ENCODE peak calls at places on chromosome 6, in five cellular contexts. S is PC-3, Q is MM.1S, W is OCI-LY7, E is SK-N-SH. Y is an unnamed sample.

GRCh38 chr6:37547564-37548061 is 47.9 kb upstream of the CCDC167 start:
- DNase-seq in W (peak), Q (no peak), E (peak), S (peak), Y (peak)

GRCh38 chr6:97422171-97422570 is 139.2 kb upstream of the MMS22L start:
- DNase-seq in W (no peak), E (no peak), S (no peak), Q (no peak), Y (no peak)

GRCh38 chr6:68237205-68237604 is 397.9 kb upstream of the ADGRB3 start:
- DNase-seq in E (no peak), S (no peak), Q (no peak), W (no peak), Y (no peak)

GRCh38 chr6:44034391-44034861 is 92.8 kb downstream of the MRPL14 start:
- DNase-seq in S (peak), E (no peak), Q (no peak), W (no peak), Y (no peak)

GRCh38 chr6:116268589-116269293 is 11.0 kb downstream of the TSPYL1 start:
- DNase-seq in Q (peak), E (peak), W (peak), S (peak), Y (peak)

GRCh38 chr6:6825986-6826901 is 237.7 kb downstream of the LY86 start:
- DNase-seq in S (peak), W (no peak), E (peak), Q (peak), Y (no peak)

GRCh38 chr6:28742668-28743270 is 181.0 kb downstream of the TRIM27 start:
- DNase-seq in E (no peak), S (peak), W (no peak), Q (no peak), Y (peak)

GRCh38 chr6:41466437-41466990 is 79.7 kb upstream of the FOXP4 start:
- DNase-seq in Q (no peak), E (no peak), S (no peak), W (no peak), Y (no peak)

GRCh38 chr6:53048431-53049195 is 16.6 kb upstream of the FBXO9 start:
- DNase-seq in W (peak), Q (peak), S (peak), E (no peak), Y (no peak)

GRCh38 chr6:158764941-158765340 is 54.2 kb downstream of the EZR start:
- DNase-seq in W (no peak), S (no peak), E (no peak), Q (no peak), Y (peak)

GRCh38 chr6:104789770-104790190 is 69.9 kb downstream of the HACE1 start:
- DNase-seq in Q (peak), S (peak), W (peak), E (no peak), Y (peak)

GRCh38 chr6:10338151-10338550 is 76.7 kb downstream of the TFAP2A start:
- DNase-seq in S (no peak), E (no peak), Q (no peak), W (no peak), Y (no peak)

GRCh38 chr6:156752666-156753301 is 24.4 kb upstream of the ARID1B start:
- DNase-seq in Q (no peak), E (no peak), W (peak), S (no peak), Y (no peak)

GRCh38 chr6:156564128-156564806 is 212.9 kb upstream of the ARID1B start:
- DNase-seq in E (peak), W (peak), S (peak), Q (peak), Y (peak)

GRCh38 chr6:39870950-39871349 is 63.3 kb downstream of the MOCS1 start:
- DNase-seq in S (no peak), W (no peak), Q (no peak), E (no peak), Y (no peak)

GRCh38 chr6:38337819-38338465 is 301.8 kb downstream of the BTBD9 start:
- DNase-seq in E (no peak), S (peak), W (no peak), Q (no peak), Y (peak)

GRCh38 chr6:35547666-35548065 is 35.0 kb upstream of the TULP1 start:
- DNase-seq in E (no peak), Q (no peak), S (no peak), W (no peak), Y (no peak)

GRCh38 chr6:91600561-91600960 is 1013.7 kb upstream of the MAP3K7 start:
- DNase-seq in Q (no peak), S (no peak), W (no peak), E (no peak), Y (no peak)

GRCh38 chr6:39335780-39336541 is 13.5 kb upstream of the KCNK16 start:
- DNase-seq in Q (peak), W (no peak), E (no peak), S (no peak), Y (no peak)

GRCh38 chr6:148758492-148758891 is 11.7 kb downstream of the UST start:
- DNase-seq in E (no peak), Q (peak), W (peak), S (no peak), Y (no peak)

GRCh38 chr6:53513056-53513455 is 31.8 kb downstream of the GCLC start:
- DNase-seq in S (no peak), W (no peak), Q (no peak), E (no peak), Y (peak)

GRCh38 chr6:81166770-81167169 is 585.7 kb downstream of the TENT5A start:
- DNase-seq in S (no peak), Q (no peak), E (no peak), W (no peak), Y (no peak)

GRCh38 chr6:42276008-42276890 is 58.6 kb upstream of the MRPS10 start:
- DNase-seq in Q (no peak), E (no peak), W (no peak), S (no peak), Y (peak)

GRCh38 chr6:7169296-7169721 is 61.5 kb downstream of the RREB1 start:
- DNase-seq in S (no peak), W (no peak), Q (no peak), E (no peak), Y (no peak)

GRCh38 chr6:107654736-107655135 is 164.8 kb downstream of the SOBP start:
- DNase-seq in E (no peak), Q (no peak), S (no peak), W (peak), Y (no peak)

GRCh38 chr6:109922851-109923250 is 55.3 kb upstream of the GPR6 start:
- DNase-seq in W (no peak), S (peak), Q (peak), E (no peak), Y (no peak)

GRCh38 chr6:92688328-92688727 is 731.0 kb downstream of the EPHA7 start:
- DNase-seq in E (no peak), W (peak), S (no peak), Q (peak), Y (no peak)

GRCh38 chr6:13614126-13614925 is 809 bp upstream of the NOL7 start:
- DNase-seq in E (peak), W (peak), S (peak), Q (peak), Y (peak)

GRCh38 chr6:56730663-56731529 is 88.2 kb upstream of the DST start:
- DNase-seq in E (no peak), S (peak), Q (no peak), W (no peak), Y (peak)

GRCh38 chr6:53410508-53411258 is 61.9 kb upstream of the ELOVL5 start:
- DNase-seq in S (peak), W (peak), E (peak), Q (peak), Y (peak)

GRCh38 chr6:20220345-20220744 is 8.1 kb upstream of the MBOAT1 start:
- DNase-seq in S (no peak), W (no peak), E (no peak), Q (no peak), Y (no peak)

GRCh38 chr6:1082040-1082935 is 229.6 kb upstream of the FOXQ1 start:
- DNase-seq in E (no peak), Q (no peak), S (peak), W (no peak), Y (no peak)

GRCh38 chr6:43913388-43914271 is 143.6 kb downstream of the VEGFA start:
- DNase-seq in E (no peak), W (no peak), S (no peak), Q (no peak), Y (no peak)

GRCh38 chr6:130233332-130233731 is 10.6 kb upstream of the SAMD3 start:
- DNase-seq in W (no peak), S (no peak), E (no peak), Q (no peak), Y (no peak)

GRCh38 chr6:136073216-136073615 is 176.9 kb downstream of the MTFR2 start:
- DNase-seq in W (no peak), S (no peak), Q (no peak), E (no peak), Y (no peak)

GRCh38 chr6:36244641-36245280 is 25.1 kb upstream of the PNPLA1 start:
- DNase-seq in Q (no peak), S (no peak), W (no peak), E (no peak), Y (no peak)

GRCh38 chr6:2038096-2038495 is 207.3 kb downstream of the GMDS start:
- DNase-seq in E (peak), Q (no peak), W (no peak), S (no peak), Y (no peak)

GRCh38 chr6:167742719-167743303 is 83.9 kb upstream of the AFDN start:
- DNase-seq in Q (no peak), W (no peak), E (no peak), S (peak), Y (no peak)

GRCh38 chr6:53301801-53302537 is 46.8 kb downstream of the ELOVL5 start:
- DNase-seq in W (no peak), E (no peak), S (peak), Q (no peak), Y (no peak)

GRCh38 chr6:27296106-27296783 is 15.8 kb downstream of the POM121L2 start:
- DNase-seq in E (no peak), Q (no peak), S (peak), W (no peak), Y (peak)
- H3K4me3 ChIP-seq in E (peak), Q (no peak), S (peak), W (no peak), Y (peak)

DNA sequence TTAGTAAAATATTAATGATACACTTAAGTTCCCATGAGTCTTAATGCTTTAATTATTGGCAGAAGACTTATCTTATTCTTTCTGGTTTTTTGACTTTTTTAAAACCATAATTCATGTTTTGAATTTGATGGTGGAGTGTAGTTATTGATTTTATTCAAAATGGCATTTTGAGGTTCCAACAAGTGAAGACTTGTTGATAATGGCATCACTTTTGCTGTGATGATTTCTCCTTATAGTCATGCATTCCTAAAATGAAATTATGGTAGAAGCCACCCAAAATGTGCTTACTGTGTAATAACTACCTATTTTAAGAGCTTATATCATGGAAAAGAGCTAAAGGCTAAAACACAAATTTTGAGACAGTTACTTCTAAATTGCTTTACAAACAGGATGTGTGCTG is 2.2 kb downstream of the DOP1A start:
- DNase-seq in E (no peak), Q (no peak), S (no peak), W (no peak), Y (no peak)
- TF ChIP-seq EZH2phosphoT487 in E (no peak), Q (no peak), S (no peak), W (no peak), Y (no peak)

GRCh38 chr6:69914015-69914485 is 47.7 kb downstream of the COL19A1 start:
- DNase-seq in S (no peak), W (no peak), E (no peak), Q (no peak), Y (no peak)

GRCh38 chr6:69907981-69908498 is 41.7 kb downstream of the COL19A1 start:
- DNase-seq in W (no peak), Q (no peak), S (no peak), E (no peak), Y (no peak)

GRCh38 chr6:69917834-69918233 is 51.5 kb downstream of the COL19A1 start:
- DNase-seq in Q (no peak), S (peak), E (no peak), W (no peak), Y (no peak)

GRCh38 chr6:69915346-69915745 is 49.0 kb downstream of the COL19A1 start:
- DNase-seq in S (no peak), E (no peak), Q (no peak), W (no peak), Y (peak)

DNA sequence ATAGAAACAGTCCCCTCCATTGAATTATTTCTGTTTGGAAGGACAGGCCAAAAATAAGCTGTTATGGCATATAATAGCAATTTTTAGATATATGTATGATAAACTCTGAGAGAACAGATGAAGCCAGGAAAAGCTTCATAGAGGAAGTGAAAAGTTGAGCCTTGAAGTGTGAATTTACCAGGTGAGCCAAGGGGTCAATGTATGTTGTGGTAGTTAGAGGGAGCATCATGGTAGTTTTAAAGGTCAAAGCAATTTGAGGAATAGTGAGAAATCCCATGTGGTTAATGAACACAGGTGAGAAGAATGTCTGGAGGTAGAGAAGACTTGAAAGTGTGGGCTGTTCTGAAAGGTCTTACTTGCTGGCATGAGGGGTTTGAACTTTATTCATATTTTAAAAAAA is 47.0 kb downstream of the COL19A1 start:
- DNase-seq in S (no peak), E (no peak), Q (no peak), W (no peak), Y (no peak)
- H3K4me2 ChIP-seq in S (no peak), E (no peak), Q (no peak), W (no peak), Y (no peak)

DNA sequence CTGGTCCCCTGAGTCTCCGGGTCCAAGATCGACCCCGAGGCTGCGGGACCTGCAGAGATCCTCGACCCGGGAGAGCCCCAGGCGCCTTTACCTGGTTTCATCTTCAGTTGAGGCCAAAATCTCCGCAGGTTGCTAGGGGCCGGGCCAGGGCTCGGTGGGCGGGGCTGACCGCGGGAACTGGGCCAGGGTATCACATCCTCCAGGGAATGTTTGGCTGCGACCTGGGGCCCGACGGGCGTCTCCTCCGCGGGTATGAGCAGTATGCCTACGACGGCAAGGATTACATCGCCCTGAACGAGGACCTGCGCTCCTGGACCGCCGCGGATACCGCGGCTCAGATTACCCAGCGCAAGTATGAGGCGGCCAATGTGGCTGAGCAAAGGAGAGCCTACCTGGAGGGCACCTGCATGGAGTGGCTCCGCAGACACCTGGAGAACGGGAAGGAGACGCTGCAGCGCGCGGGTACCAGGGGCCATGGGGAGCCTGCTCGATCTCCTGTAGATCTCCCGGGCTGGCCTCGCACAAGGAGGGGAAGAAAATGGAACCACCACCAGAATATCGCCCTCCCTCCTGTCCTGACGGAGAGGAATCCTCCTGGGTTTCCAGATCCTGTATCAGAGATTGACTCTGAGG is 53.8 kb upstream of the POLR1H start:
- DNase-seq in Q (no peak), W (no peak), E (no peak), S (no peak), Y (no peak)
- H3K4me3 ChIP-seq in Q (no peak), W (no peak), E (no peak), S (no peak), Y (peak)

DNA sequence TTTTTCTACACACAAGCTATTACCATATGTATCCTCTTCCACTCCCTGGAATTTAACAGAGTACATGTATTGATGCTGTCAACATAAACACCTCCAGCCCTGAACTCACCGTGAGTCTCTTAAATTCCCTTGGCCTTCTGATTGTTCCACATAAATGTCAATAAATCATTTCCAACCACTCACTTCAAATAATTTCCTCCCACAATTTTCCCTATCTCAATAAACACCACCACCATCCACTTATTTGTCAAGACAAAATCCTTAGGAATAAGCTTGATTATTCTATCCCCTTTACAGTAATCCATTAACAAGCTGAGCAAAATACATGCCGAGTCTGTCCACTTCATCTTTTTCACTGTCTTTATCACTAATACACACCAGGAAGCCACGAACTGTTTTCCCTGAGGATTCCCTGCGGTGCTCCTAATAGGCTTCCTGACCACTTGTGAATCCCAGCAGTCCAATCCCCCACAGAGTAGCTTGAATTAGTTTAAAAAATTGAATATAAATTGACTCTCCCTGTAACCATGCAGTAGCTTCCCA is 19.2 kb downstream of the HLA-DRB1 start:
- DNase-seq in Q (no peak), E (no peak), S (no peak), W (no peak), Y (no peak)
- TF ChIP-seq EZH2phosphoT487 in Q (no peak), E (no peak), S (no peak), W (no peak), Y (no peak)

GRCh38 chr6:3813150-3813780 is 35.9 kb upstream of the FAM50B start:
- DNase-seq in Q (no peak), S (peak), E (no peak), W (no peak), Y (no peak)
- H3K4me2 ChIP-seq in Q (no peak), S (peak), E (peak), W (no peak), Y (no peak)

DNA sequence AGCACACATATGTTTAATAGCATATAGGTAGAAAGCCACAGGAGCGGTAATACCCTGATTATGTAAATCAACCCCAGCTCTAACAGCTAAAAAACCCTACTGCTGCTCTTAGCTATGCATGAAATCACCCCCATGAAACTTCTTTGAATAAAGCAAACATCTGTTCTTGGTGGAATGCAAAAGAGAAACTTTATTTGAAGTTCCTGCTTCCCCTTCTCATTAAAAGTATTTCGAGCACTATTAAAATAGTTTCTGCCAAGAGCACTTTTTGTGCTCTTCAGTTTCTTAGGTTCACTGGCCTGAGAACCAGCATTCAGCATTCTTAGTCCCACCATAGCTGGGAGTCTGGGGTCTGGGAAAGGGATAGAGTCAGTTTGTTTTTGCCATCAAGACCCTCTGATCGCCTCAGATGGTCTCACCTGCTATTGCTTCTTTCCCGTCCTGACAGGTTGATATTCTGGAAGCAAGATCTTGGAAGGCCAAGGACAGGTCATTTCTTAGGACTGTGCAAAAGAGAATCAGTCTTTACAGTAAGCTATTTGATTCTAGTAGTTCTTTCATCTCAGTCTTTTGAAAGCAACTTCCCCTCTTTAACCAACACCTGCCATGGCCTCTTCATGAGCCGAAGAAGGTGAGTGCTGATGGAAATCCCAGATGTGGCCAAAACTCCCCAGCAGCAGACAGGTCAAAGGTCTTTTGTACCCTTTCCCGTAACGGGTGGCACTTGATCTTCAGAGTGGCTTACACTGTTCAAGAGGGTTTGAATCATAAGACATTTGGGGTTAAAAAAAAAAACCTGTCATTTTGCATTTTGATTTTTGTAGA is 76.5 kb upstream of the TMEM170B start:
- DNase-seq in S (no peak), Q (peak), E (no peak), W (peak), Y (no peak)
- H3K4me3 ChIP-seq in S (no peak), Q (no peak), E (no peak), W (peak), Y (no peak)

GRCh38 chr6:111793711-111794111 is 79.5 kb downstream of the FYN start:
- DNase-seq in E (no peak), Q (no peak), S (no peak), W (no peak), Y (no peak)
- TF ChIP-seq EZH2phosphoT487 in E (no peak), Q (no peak), S (no peak), W (no peak), Y (no peak)

GRCh38 chr6:5246870-5247161 is 13.9 kb downstream of the LYRM4 start:
- DNase-seq in S (no peak), Q (no peak), W (no peak), E (no peak), Y (no peak)
- H3K4me2 ChIP-seq in S (no peak), Q (no peak), W (no peak), E (no peak), Y (no peak)